ENCODE peak calls at places on chromosome 9, in eight cellular contexts. E, A, O, J, W, C, Z and K are unnamed samples.

GRCh38 chr9:91771027-91771426 is 179.0 kb downstream of the ROR2 start:
- DNase-seq in E (no peak), A (no peak), O (no peak), J (no peak), W (no peak), C (peak), Z (peak), K (no peak)

GRCh38 chr9:104895572-104895971 is 32.4 kb downstream of the ABCA1 start:
- DNase-seq in E (no peak), A (no peak), O (no peak), J (no peak), W (no peak), C (peak), Z (peak), K (no peak)

GRCh38 chr9:115462623-115463022 is 344.7 kb upstream of the TNC start:
- DNase-seq in E (no peak), A (no peak), O (no peak), J (no peak), W (no peak), C (no peak), Z (no peak), K (no peak)

GRCh38 chr9:37639109-37639748 is 11.5 kb upstream of the FRMPD1 start:
- DNase-seq in E (no peak), A (no peak), O (no peak), J (no peak), W (no peak), C (peak), Z (peak), K (no peak)

GRCh38 chr9:134323741-134324358 is 2.4 kb upstream of the RXRA start:
- DNase-seq in E (no peak), A (no peak), O (no peak), J (no peak), W (no peak), C (peak), Z (no peak), K (no peak)

GRCh38 chr9:122468735-122469134 is 9.0 kb downstream of the OR1J1 start:
- DNase-seq in E (no peak), A (no peak), O (no peak), J (no peak), W (no peak), C (peak), Z (peak), K (no peak)

GRCh38 chr9:133262226-133262625 is 12.8 kb downstream of the ABO start:
- DNase-seq in E (no peak), A (no peak), O (no peak), J (no peak), W (no peak), C (no peak), Z (no peak), K (no peak)

GRCh38 chr9:95742821-95743220 is 132.7 kb upstream of the ERCC6L2 start:
- DNase-seq in E (no peak), A (no peak), O (no peak), J (no peak), W (no peak), C (no peak), Z (no peak), K (no peak)

GRCh38 chr9:87713278-87713989 is 12.5 kb upstream of the CTSL start:
- DNase-seq in E (no peak), A (no peak), O (no peak), J (no peak), W (no peak), C (peak), Z (peak), K (no peak)

GRCh38 chr9:135741276-135742219 is 39.6 kb downstream of the KCNT1 start:
- DNase-seq in E (no peak), A (no peak), O (no peak), J (no peak), W (no peak), C (no peak), Z (no peak), K (no peak)

GRCh38 chr9:93298498-93299417 is 114.8 kb downstream of the WNK2 start:
- DNase-seq in E (no peak), A (no peak), O (no peak), J (no peak), W (no peak), C (no peak), Z (no peak), K (no peak)

GRCh38 chr9:133518193-133518592 is 6.6 kb downstream of the MYMK start:
- DNase-seq in E (no peak), A (no peak), O (no peak), J (no peak), W (no peak), C (no peak), Z (no peak), K (no peak)

GRCh38 chr9:33125871-33126822 is 41.0 kb downstream of the B4GALT1 start:
- DNase-seq in E (no peak), A (no peak), O (no peak), J (no peak), W (no peak), C (peak), Z (peak), K (no peak)

GRCh38 chr9:124443625-124444024 is 6.6 kb upstream of the ADGRD2 start:
- DNase-seq in E (no peak), A (no peak), O (no peak), J (no peak), W (no peak), C (no peak), Z (no peak), K (no peak)

GRCh38 chr9:126615251-126615790 is 1.6 kb downstream of the LMX1B start:
- DNase-seq in E (no peak), A (no peak), O (no peak), J (no peak), W (peak), C (peak), Z (peak), K (peak)

GRCh38 chr9:105860526-105860925 is 166.2 kb downstream of the TMEM38B start:
- DNase-seq in E (no peak), A (no peak), O (no peak), J (no peak), W (no peak), C (peak), Z (no peak), K (no peak)